ENCODE peak calls at places on chromosomes 12 and 14, in seven cellular contexts. L, I, C, S, O, N and W are unnamed samples.

GRCh38 chr14:89041245-89041585 is 216.8 kb downstream of the TTC8 start:
- DNase-seq in L (no peak), S (no peak), O (no peak), N (peak), I (peak), C (no peak), W (no peak)

GRCh38 chr14:43786066-43786762 is 720.9 kb downstream of the FSCB start:
- DNase-seq in I (no peak), O (no peak), C (no peak), S (no peak), N (no peak), L (peak), W (no peak)

GRCh38 chr12:89919241-89919906 is 210.7 kb upstream of the ATP2B1 start:
- DNase-seq in I (peak), S (no peak), C (no peak), L (peak), O (no peak), N (peak), W (no peak)

GRCh38 chr14:103109789-103110415 is 13.4 kb upstream of the TNFAIP2 start:
- DNase-seq in S (no peak), L (peak), I (peak), N (no peak), O (no peak), C (peak), W (peak)

GRCh38 chr12:67025543-67026114 is 243.5 kb upstream of the CAND1 start:
- DNase-seq in O (peak), C (peak), L (no peak), S (peak), I (no peak), N (peak), W (peak)

GRCh38 chr12:106304001-106304421 is 1.5 kb downstream of the TCP11L2 start:
- DNase-seq in O (no peak), S (no peak), C (no peak), I (no peak), N (no peak), L (no peak), W (no peak)

GRCh38 chr12:112686373-112686772 is 105.2 kb upstream of the RPH3A start:
- DNase-seq in C (peak), L (no peak), N (peak), I (no peak), O (no peak), S (peak), W (peak)

GRCh38 chr12:47946413-47947107 is 16.8 kb upstream of the TMEM106C start:
- DNase-seq in I (no peak), C (peak), O (no peak), S (peak), L (no peak), N (no peak), W (peak)

GRCh38 chr12:96427269-96427729 is 27.1 kb upstream of the CDK17 start:
- DNase-seq in I (no peak), N (peak), S (peak), C (peak), O (no peak), L (peak), W (peak)

GRCh38 chr12:18629916-18630315 is 107.9 kb downstream of the PLCZ1 start:
- DNase-seq in C (no peak), I (no peak), O (no peak), L (no peak), N (peak), S (no peak), W (peak)

GRCh38 chr14:100449225-100449987 is 126.3 kb downstream of the SLC25A47 start:
- DNase-seq in C (no peak), O (no peak), I (no peak), N (no peak), L (no peak), S (no peak), W (no peak)

GRCh38 chr14:104120281-104120741 is 18.1 kb upstream of the KIF26A start:
- DNase-seq in O (no peak), L (no peak), S (no peak), N (peak), I (no peak), C (no peak), W (no peak)

GRCh38 chr14:104771918-104772706 is 19.2 kb downstream of the SIVA1 start:
- DNase-seq in O (no peak), C (no peak), N (peak), L (no peak), S (no peak), I (peak), W (no peak)

GRCh38 chr14:31206536-31207286 is 882 bp downstream of the HECTD1 start:
- DNase-seq in I (peak), O (peak), S (no peak), C (peak), N (peak), L (peak), W (peak)